ENCODE peak calls at places on chromosomes 11 and 22, in eight cellular contexts. One of them, this sample, is unnamed. For H3K4me1 and H3K36me3, the result is how much of the 10 kb centered on the place peaks cover.

GRCh38 chr11:94664336-94664735 is 97.2 kb downstream of the PIWIL4 start:
- DNase-seq in prostate gland: no peak
- DNase-seq in lower lobe of right lung: no peak
- DNase-seq in HepG2: no peak
- DNase-seq in Panc1: no peak
- DNase-seq in heart right ventricle: no peak
- DNase-seq in lung: no peak
- DNase-seq in cardiac muscle cell: no peak
- DNase-seq in this sample: no peak

GRCh38 chr11:129298990-129299389 is 76.7 kb upstream of the BARX2 start:
- DNase-seq in prostate gland: no peak
- DNase-seq in lower lobe of right lung: no peak
- DNase-seq in HepG2: no peak
- DNase-seq in Panc1: no peak
- DNase-seq in heart right ventricle: no peak
- DNase-seq in lung: no peak
- DNase-seq in cardiac muscle cell: no peak
- DNase-seq in this sample: no peak

GRCh38 chr11:111423250-111423615 is 44.2 kb upstream of the POU2AF1 start:
- DNase-seq in prostate gland: no peak
- DNase-seq in lower lobe of right lung: no peak
- DNase-seq in HepG2: no peak
- DNase-seq in Panc1: no peak
- DNase-seq in heart right ventricle: no peak
- DNase-seq in lung: no peak
- DNase-seq in cardiac muscle cell: no peak
- DNase-seq in this sample: no peak

GRCh38 chr22:41968601-41969000 is 642 bp upstream of the SEPTIN3 start:
- DNase-seq in prostate gland: no peak
- DNase-seq in lower lobe of right lung: no peak
- DNase-seq in HepG2: peak
- DNase-seq in Panc1: no peak
- DNase-seq in heart right ventricle: no peak
- DNase-seq in lung: no peak
- DNase-seq in cardiac muscle cell: no peak
- DNase-seq in this sample: no peak

GRCh38 chr22:25582946-25583345 is 18.5 kb downstream of the GRK3 start:
- DNase-seq in prostate gland: no peak
- DNase-seq in lower lobe of right lung: no peak
- DNase-seq in HepG2: peak
- DNase-seq in Panc1: no peak
- DNase-seq in heart right ventricle: no peak
- DNase-seq in lung: no peak
- DNase-seq in cardiac muscle cell: no peak
- DNase-seq in this sample: no peak

GRCh38 chr11:91085985-91086384 is 863.1 kb upstream of the CHORDC1 start:
- DNase-seq in prostate gland: no peak
- DNase-seq in lower lobe of right lung: no peak
- DNase-seq in HepG2: no peak
- DNase-seq in Panc1: no peak
- DNase-seq in heart right ventricle: no peak
- DNase-seq in lung: no peak
- DNase-seq in cardiac muscle cell: no peak
- DNase-seq in this sample: no peak

GRCh38 chr11:57641011-57641410 is 8.7 kb downstream of the YPEL4 start:
- DNase-seq in prostate gland: no peak
- DNase-seq in lower lobe of right lung: no peak
- DNase-seq in HepG2: no peak
- DNase-seq in Panc1: no peak
- DNase-seq in heart right ventricle: no peak
- DNase-seq in lung: no peak
- DNase-seq in cardiac muscle cell: peak
- DNase-seq in this sample: no peak

GRCh38 chr22:39180566-39180965 is 28.1 kb upstream of the CBX7 start:
- DNase-seq in prostate gland: no peak
- DNase-seq in lower lobe of right lung: no peak
- DNase-seq in HepG2: no peak
- DNase-seq in Panc1: no peak
- DNase-seq in heart right ventricle: no peak
- DNase-seq in lung: no peak
- DNase-seq in cardiac muscle cell: no peak
- DNase-seq in this sample: no peak

GRCh38 chr11:14852571-14853177 is 39.4 kb downstream of the CYP2R1 start:
- DNase-seq in prostate gland: no peak
- DNase-seq in lower lobe of right lung: no peak
- DNase-seq in HepG2: no peak
- DNase-seq in Panc1: no peak
- DNase-seq in heart right ventricle: no peak
- DNase-seq in lung: no peak
- DNase-seq in cardiac muscle cell: no peak
- DNase-seq in this sample: no peak

GRCh38 chr11:48107188-48107704 is 109.4 kb upstream of the OR4B1 start:
- DNase-seq in prostate gland: no peak
- DNase-seq in lower lobe of right lung: no peak
- DNase-seq in HepG2: no peak
- DNase-seq in Panc1: no peak
- DNase-seq in heart right ventricle: no peak
- DNase-seq in lung: no peak
- DNase-seq in cardiac muscle cell: no peak
- DNase-seq in this sample: no peak

GRCh38 chr22:36510966-36511881 is 4.4 kb upstream of the FOXRED2 start:
- DNase-seq in prostate gland: no peak
- DNase-seq in lower lobe of right lung: no peak
- DNase-seq in HepG2: peak
- DNase-seq in Panc1: no peak
- DNase-seq in heart right ventricle: no peak
- DNase-seq in lung: no peak
- DNase-seq in cardiac muscle cell: peak
- DNase-seq in this sample: no peak

GRCh38 chr11:63180536-63180935 is 36.5 kb upstream of the SLC22A24 start:
- DNase-seq in prostate gland: no peak
- DNase-seq in lower lobe of right lung: no peak
- DNase-seq in HepG2: no peak
- DNase-seq in Panc1: no peak
- DNase-seq in heart right ventricle: no peak
- DNase-seq in lung: no peak
- DNase-seq in cardiac muscle cell: no peak
- DNase-seq in this sample: no peak

GRCh38 chr11:36702330-36703054 is 104.5 kb upstream of the RAG2 start:
- DNase-seq in prostate gland: peak
- DNase-seq in lower lobe of right lung: no peak
- DNase-seq in HepG2: peak
- DNase-seq in Panc1: peak
- DNase-seq in heart right ventricle: peak
- DNase-seq in lung: peak
- DNase-seq in cardiac muscle cell: peak
- DNase-seq in this sample: no peak

GRCh38 chr11:17385926-17386325 is 2.5 kb downstream of the KCNJ11 start:
- DNase-seq in prostate gland: no peak
- DNase-seq in lower lobe of right lung: no peak
- DNase-seq in HepG2: no peak
- DNase-seq in Panc1: no peak
- DNase-seq in heart right ventricle: no peak
- DNase-seq in lung: no peak
- DNase-seq in cardiac muscle cell: no peak
- DNase-seq in this sample: no peak

GRCh38 chr11:2769409-2769778 is 69.6 kb upstream of the KCNQ1OT1 start:
- DNase-seq in prostate gland: no peak
- DNase-seq in lower lobe of right lung: no peak
- DNase-seq in HepG2: no peak
- DNase-seq in Panc1: no peak
- DNase-seq in heart right ventricle: peak
- DNase-seq in lung: peak
- DNase-seq in cardiac muscle cell: no peak
- DNase-seq in this sample: no peak

GRCh38 chr11:132943737-132944556 is 588.4 kb downstream of the OPCML start:
- DNase-seq in prostate gland: no peak
- DNase-seq in lower lobe of right lung: no peak
- DNase-seq in HepG2: no peak
- DNase-seq in Panc1: no peak
- DNase-seq in heart right ventricle: no peak
- DNase-seq in lung: no peak
- DNase-seq in cardiac muscle cell: peak
- DNase-seq in this sample: no peak
- TF ChIP-seq CTCF in prostate gland: no peak
- TF ChIP-seq CTCF in lower lobe of right lung: no peak
- TF ChIP-seq CTCF in HepG2: no peak
- TF ChIP-seq CTCF in Panc1: peak
- TF ChIP-seq CTCF in heart right ventricle: no peak
- TF ChIP-seq CTCF in lung: no peak
- TF ChIP-seq CTCF in cardiac muscle cell: peak
- TF ChIP-seq CTCF in this sample: no peak

GRCh38 chr22:24147666-24148065 is 33.6 kb upstream of the SUSD2 start:
- DNase-seq in prostate gland: no peak
- DNase-seq in lower lobe of right lung: no peak
- DNase-seq in HepG2: no peak
- DNase-seq in Panc1: no peak
- DNase-seq in heart right ventricle: no peak
- DNase-seq in lung: no peak
- DNase-seq in cardiac muscle cell: no peak
- DNase-seq in this sample: no peak
- H3K4me1 ChIP-seq in prostate gland: under half
- H3K4me1 ChIP-seq in lower lobe of right lung: half or more
- H3K4me1 ChIP-seq in HepG2: under half
- H3K4me1 ChIP-seq in Panc1: under half
- H3K4me1 ChIP-seq in heart right ventricle: half or more
- H3K4me1 ChIP-seq in lung: under half
- H3K4me1 ChIP-seq in cardiac muscle cell: half or more
- H3K4me1 ChIP-seq in this sample: under half

GRCh38 chr11:839280-839623 is 3.1 kb downstream of the POLR2L start:
- DNase-seq in prostate gland: no peak
- DNase-seq in lower lobe of right lung: no peak
- DNase-seq in HepG2: no peak
- DNase-seq in Panc1: no peak
- DNase-seq in heart right ventricle: no peak
- DNase-seq in lung: no peak
- DNase-seq in cardiac muscle cell: no peak
- DNase-seq in this sample: no peak

GRCh38 chr11:841981-842369 is 354 bp downstream of the POLR2L start:
- DNase-seq in prostate gland: no peak
- DNase-seq in lower lobe of right lung: no peak
- DNase-seq in HepG2: no peak
- DNase-seq in Panc1: no peak
- DNase-seq in heart right ventricle: no peak
- DNase-seq in lung: no peak
- DNase-seq in cardiac muscle cell: no peak
- DNase-seq in this sample: no peak

GRCh38 chr11:838441-839279 is 3.7 kb downstream of the POLR2L start:
- DNase-seq in prostate gland: no peak
- DNase-seq in lower lobe of right lung: no peak
- DNase-seq in HepG2: peak
- DNase-seq in Panc1: no peak
- DNase-seq in heart right ventricle: no peak
- DNase-seq in lung: no peak
- DNase-seq in cardiac muscle cell: no peak
- DNase-seq in this sample: no peak

GRCh38 chr11:837990-838307 is 4.4 kb downstream of the POLR2L start:
- DNase-seq in prostate gland: no peak
- DNase-seq in lower lobe of right lung: no peak
- DNase-seq in HepG2: no peak
- DNase-seq in Panc1: no peak
- DNase-seq in heart right ventricle: no peak
- DNase-seq in lung: no peak
- DNase-seq in cardiac muscle cell: no peak
- DNase-seq in this sample: no peak

DNA sequence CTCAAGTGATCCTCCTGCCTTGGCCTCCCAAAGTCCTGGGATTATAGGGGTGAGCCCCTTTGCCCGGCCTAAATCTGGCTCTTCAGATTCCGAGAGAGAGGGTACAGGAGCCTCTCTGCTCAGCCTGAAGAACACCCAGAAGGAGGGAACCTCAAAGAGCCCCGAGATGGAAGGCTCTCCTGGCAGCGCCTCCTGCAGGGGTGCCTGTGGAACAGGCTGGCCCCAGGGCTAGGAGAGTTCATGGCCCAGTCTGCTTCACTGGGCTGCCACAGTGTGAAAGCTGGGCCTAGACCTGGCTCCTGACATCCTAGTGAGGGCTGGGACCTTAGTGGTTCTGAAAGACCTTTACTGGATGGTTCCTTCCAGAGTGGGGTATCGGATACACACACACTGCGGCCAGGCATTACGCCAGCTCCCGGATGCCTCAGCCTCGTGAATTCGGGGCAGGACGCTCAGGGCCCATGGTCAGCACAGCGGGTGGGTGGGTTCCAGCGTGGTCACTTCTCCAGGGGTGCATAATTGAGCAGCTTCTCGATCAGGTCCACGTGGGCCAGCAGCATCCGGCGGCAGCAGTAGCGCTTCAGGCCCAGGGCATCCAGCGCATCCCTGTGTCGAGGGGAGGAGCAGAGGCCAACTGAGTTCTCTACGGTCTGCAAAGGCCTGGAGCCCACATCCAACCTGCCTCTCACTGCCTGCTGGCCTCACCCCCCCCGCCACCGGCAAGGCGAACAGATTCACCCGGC is 2.3 kb downstream of the POLR2L start:
- DNase-seq in prostate gland: no peak
- DNase-seq in lower lobe of right lung: no peak
- DNase-seq in HepG2: no peak
- DNase-seq in Panc1: no peak
- DNase-seq in heart right ventricle: no peak
- DNase-seq in lung: no peak
- DNase-seq in cardiac muscle cell: no peak
- DNase-seq in this sample: no peak
- H3K36me3 ChIP-seq in prostate gland: under half
- H3K36me3 ChIP-seq in lower lobe of right lung: half or more
- H3K36me3 ChIP-seq in HepG2: under half
- H3K36me3 ChIP-seq in Panc1: under half
- H3K36me3 ChIP-seq in heart right ventricle: under half
- H3K36me3 ChIP-seq in lung: under half
- H3K36me3 ChIP-seq in cardiac muscle cell: under half
- H3K36me3 ChIP-seq in this sample: half or more

DNA sequence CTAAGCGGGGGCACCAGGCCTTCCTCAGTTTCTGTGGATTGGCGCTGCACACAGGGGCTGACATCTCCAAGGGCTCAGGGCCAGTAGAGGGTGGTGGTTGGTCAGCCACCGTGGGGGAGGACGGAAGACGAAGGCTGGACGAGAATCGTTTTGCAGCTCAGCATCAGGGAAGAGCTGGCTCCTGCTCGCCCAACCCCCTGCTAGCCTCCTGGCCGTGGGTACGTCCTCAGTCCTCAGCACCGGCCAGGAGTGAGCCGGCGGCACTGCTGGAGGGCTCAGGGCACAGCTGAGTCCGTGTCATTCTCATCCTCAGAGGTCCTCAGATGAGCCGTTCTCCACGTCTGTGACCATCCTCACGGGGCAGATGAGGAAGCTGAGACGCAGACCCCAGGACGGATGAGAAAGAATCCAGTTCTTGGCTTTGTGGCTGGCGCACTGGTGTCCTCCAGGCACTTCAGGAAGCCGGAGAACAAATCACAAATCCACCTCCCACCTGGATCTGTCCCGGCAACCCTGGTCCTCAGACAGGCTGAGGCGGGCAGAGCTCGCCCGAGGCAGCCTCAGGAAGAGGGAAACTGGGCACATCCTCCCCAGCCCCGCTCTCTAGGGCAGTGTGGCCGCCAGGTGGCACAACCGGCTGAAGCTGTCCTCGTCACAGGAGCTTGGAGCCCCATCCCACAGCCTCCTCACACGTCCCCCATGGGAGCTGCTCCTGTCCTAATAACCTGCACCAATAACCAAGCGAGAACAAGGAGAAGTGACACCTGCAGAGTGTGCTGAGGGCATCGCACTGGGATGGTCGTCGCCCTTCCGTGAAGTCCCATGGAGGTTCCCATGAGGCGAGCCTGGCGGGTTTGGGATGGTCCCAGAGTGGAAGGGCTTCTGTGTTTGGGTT is 393.7 kb downstream of the BRD1 start:
- DNase-seq in prostate gland: no peak
- DNase-seq in lower lobe of right lung: no peak
- DNase-seq in HepG2: peak
- DNase-seq in Panc1: no peak
- DNase-seq in heart right ventricle: no peak
- DNase-seq in lung: no peak
- DNase-seq in cardiac muscle cell: no peak
- DNase-seq in this sample: no peak
- TF ChIP-seq CTCF in prostate gland: no peak
- TF ChIP-seq CTCF in lower lobe of right lung: no peak
- TF ChIP-seq CTCF in HepG2: peak
- TF ChIP-seq CTCF in Panc1: no peak
- TF ChIP-seq CTCF in heart right ventricle: no peak
- TF ChIP-seq CTCF in lung: no peak
- TF ChIP-seq CTCF in cardiac muscle cell: no peak
- TF ChIP-seq CTCF in this sample: no peak